ENCODE peak calls at places on chromosomes 13 and 19, in six cellular contexts. C, J, I, H, F and K are unnamed samples.

GRCh38 chr13:89900104-89900760 is 1447.3 kb upstream of the MIR17HG start:
- DNase-seq in C (no peak), J (no peak), F (no peak), H (no peak), I (no peak), K (no peak)

GRCh38 chr13:35293579-35293978 is 182.9 kb downstream of the MAB21L1 start:
- DNase-seq in H (peak), I (no peak), C (no peak), F (no peak), J (no peak), K (no peak)

GRCh38 chr13:49585220-49586157 is at the start of gene RCBTB1:
- DNase-seq in J (peak), C (peak), F (peak), H (no peak), I (peak), K (peak)

GRCh38 chr13:106533940-106534843 is 1.3 kb downstream of the EFNB2 start:
- DNase-seq in C (peak), F (peak), J (peak), H (no peak), I (peak), K (peak)

GRCh38 chr13:38308736-38309135 is 40.9 kb upstream of the UFM1 start:
- DNase-seq in H (peak), J (no peak), C (no peak), I (no peak), F (peak), K (no peak)

GRCh38 chr13:41505209-41505835 is 48.0 kb downstream of the RGCC start:
- DNase-seq in J (no peak), F (no peak), I (no peak), C (no peak), H (peak), K (no peak)

GRCh38 chr19:10430505-10431253 is 10.3 kb downstream of the PDE4A start:
- DNase-seq in H (no peak), F (peak), I (peak), J (peak), C (peak), K (no peak)

GRCh38 chr19:18611327-18612050 is 1.2 kb upstream of the TMEM59L start:
- DNase-seq in F (no peak), J (no peak), I (no peak), C (peak), H (no peak), K (no peak)

GRCh38 chr13:37457594-37457993 is 141.0 kb downstream of the POSTN start:
- DNase-seq in J (no peak), I (no peak), F (no peak), C (no peak), H (no peak), K (no peak)

GRCh38 chr13:36712785-36713184 is 39.0 kb downstream of the SERTM1 start:
- DNase-seq in H (no peak), I (no peak), J (no peak), C (no peak), F (no peak), K (no peak)

GRCh38 chr19:33242129-33242528 is 16.5 kb upstream of the SLC7A10 start:
- DNase-seq in H (no peak), C (no peak), J (no peak), F (no peak), I (no peak), K (no peak)

GRCh38 chr19:39996218-39996810 is 546 bp upstream of the ZNF546 start:
- DNase-seq in C (no peak), F (peak), I (peak), J (no peak), H (no peak), K (peak)

GRCh38 chr13:27079421-27079958 is 92.1 kb downstream of the USP12 start:
- DNase-seq in H (peak), I (no peak), F (no peak), C (peak), J (no peak), K (no peak)

GRCh38 chr13:100627142-100627541 is 38.6 kb upstream of the GGACT start:
- DNase-seq in F (no peak), H (no peak), C (no peak), I (no peak), J (no peak), K (no peak)

GRCh38 chr19:38229585-38230073 is 5.6 kb upstream of the DPF1 start:
- DNase-seq in H (no peak), I (peak), C (peak), J (peak), F (no peak), K (peak)
- TF ChIP-seq CTCF in H (peak), I (no peak), C (no peak), J (no peak), F (no peak), K (no peak)

GRCh38 chr19:6766357-6767080 is 716 bp downstream of the SH2D3A start:
- DNase-seq in F (no peak), C (no peak), I (no peak), H (no peak), J (no peak), K (no peak)
- TF ChIP-seq CTCF in F (no peak), C (no peak), I (no peak), H (no peak), J (no peak), K (no peak)

GRCh38 chr19:17327068-17327653 is 7.5 kb downstream of the ANO8 start:
- DNase-seq in F (no peak), H (no peak), C (no peak), I (no peak), J (no peak), K (no peak)

GRCh38 chr19:17329061-17329767 is 5.4 kb downstream of the ANO8 start:
- DNase-seq in I (no peak), C (peak), F (no peak), H (no peak), J (no peak), K (no peak)

GRCh38 chr19:17328517-17329060 is 6.1 kb downstream of the ANO8 start:
- DNase-seq in H (no peak), C (peak), F (no peak), I (no peak), J (no peak), K (peak)

GRCh38 chr19:17326595-17326966 is 8.1 kb downstream of the ANO8 start:
- DNase-seq in H (no peak), J (no peak), F (peak), I (no peak), C (no peak), K (no peak)

DNA sequence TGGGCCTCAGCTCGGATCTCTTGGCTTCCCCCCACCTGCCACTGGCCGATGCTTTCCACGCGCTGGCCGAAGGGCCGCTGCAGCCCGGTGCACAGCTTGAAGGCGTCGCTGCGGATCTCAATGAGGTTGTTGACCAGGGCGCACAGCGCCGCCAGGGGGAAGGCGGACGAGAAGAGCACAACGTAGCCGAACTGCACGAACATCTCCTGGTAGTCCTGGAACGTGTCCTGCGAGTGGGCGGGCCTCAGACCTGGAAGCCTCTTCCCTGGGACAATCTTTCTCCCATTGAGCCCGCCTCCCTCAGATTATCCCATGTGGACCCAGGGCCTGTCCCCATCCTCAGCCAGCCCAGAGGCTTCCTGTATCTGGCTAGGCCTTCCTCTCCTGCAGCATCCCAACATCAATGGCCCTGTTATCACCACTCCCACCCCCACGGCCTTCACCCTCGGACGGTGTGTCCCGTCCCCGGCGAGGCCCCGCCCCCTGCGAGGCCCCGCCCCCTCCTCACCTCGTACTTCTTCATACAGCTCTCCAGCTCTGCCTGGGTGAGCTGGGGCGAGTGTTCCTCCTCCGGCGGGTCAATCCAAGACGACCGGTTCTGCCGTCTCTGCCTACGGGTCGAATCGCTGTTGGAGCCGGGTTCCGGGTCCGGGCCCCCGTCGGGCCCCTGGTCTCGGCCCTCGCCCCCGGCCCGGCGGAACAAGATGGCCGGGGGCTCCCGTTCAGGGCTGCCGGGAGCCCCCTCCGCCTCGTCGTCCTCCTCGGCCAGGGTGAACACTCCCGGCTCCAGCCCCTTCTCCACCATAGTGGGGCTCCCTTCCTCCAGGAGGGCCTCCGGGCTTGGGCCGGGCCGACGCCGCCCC is 6.8 kb downstream of the ANO8 start:
- DNase-seq in C (peak), J (peak), I (peak), F (peak), H (no peak), K (peak)
- TF ChIP-seq CTCF in C (peak), J (no peak), I (peak), F (peak), H (no peak), K (peak)

GRCh38 chr19:11530432-11530831 is 1.5 kb upstream of the ECSIT start:
- DNase-seq in C (peak), J (peak), I (peak), F (peak), H (no peak), K (peak)
- TF ChIP-seq CTCF in C (no peak), J (no peak), I (peak), F (no peak), H (peak), K (no peak)

DNA sequence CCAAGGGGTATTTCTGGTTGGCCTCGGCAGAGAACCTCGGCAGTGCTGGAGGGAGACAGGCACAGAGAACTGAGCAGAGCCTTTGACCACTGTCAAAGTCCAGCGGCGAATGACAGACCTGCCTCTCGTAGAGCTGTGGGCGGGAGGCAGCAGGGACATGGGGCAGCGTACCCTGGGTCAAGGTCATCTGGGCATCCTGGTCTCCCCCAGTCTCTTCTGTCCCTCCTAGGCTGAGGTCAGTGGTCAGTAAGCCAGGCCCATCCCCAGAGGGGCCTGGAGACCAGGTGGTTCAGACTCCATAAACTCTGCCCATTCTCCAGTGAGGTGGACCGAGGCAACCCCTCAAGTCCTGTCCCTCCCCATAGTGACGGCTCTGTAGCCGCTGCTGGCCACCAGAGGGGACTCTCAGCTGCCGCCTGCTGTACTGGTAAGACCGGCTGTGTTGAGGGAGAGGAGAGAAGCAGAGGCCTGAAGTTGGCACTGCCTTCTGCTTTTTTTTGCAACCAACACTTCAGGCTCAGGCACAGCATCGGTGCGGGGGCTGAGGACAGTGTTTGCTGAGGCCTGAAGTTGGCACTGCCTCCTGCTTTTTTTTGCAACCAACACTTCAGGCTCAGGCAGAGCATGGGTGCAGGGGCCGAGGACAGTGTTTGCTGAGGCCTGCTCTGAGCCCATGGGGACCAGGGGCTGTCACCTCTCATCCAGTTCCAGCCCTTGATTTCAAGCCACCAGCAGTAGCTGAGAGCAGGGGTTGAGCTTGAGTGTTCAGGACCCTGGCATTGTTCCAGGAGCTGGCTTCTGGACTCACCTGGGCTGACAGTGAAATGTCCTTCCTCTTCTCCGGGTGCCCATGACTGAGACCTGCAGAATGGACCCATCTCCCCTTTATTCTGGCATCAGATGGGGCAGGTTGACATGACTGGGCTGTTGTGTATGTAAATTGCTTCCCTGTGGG is at the start of gene PGLYRP2:
- DNase-seq in F (peak), J (peak), C (peak), H (no peak), I (no peak), K (no peak)
- TF ChIP-seq CTCF in F (peak), J (no peak), C (no peak), H (no peak), I (no peak), K (no peak)

DNA sequence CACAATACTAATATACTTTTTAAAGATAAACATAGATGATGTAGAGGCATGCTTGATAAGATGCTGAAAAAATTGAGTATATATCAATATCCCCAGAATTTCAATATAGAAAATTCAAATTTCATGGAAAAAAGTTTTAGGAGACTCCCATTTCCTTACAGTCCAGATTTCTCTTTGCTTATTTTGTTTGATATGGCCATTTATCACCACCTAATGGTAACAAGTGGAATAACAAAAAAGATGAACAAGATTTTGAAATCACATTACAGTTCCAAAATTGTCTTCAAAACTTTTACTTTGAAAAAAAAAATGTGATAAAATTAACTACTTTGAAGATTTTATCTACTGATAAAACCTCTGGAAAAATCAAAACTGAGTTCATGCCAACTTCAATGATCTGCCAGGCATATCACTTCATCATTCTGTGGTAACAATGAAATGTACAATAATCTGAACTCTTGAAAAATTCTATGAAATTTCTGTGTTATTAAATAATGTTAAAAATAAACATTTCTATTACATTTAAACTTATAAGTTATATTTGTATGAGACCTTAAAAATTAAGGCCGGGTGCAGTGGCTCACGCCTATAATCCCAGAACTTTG is 17.5 kb downstream of the MIPEP start:
- DNase-seq in H (no peak), C (no peak), I (no peak), F (no peak), J (no peak), K (no peak)
- TF ChIP-seq CTCF in H (no peak), C (peak), I (peak), F (peak), J (peak), K (peak)

DNA sequence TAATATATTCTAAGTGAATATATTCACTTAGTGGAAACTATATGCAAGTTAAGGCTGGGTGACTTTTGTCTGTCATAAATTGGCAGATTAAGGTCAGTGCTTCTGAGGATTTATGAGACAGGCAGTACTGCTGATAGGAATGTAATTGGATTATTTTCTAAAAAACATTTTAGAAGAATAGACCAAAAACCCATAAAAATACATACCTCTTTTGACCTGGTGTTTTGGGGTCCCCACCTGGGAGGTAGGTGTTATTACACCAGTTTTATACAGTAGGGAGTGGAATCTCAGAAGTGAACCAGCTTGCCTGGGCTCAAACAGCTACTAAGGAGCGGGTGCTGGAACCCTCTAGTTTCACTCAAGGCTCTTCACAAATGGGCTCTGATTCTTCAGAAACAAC is 25.3 kb downstream of the COG3 start:
- DNase-seq in F (no peak), J (no peak), I (no peak), C (no peak), H (no peak), K (no peak)
- TF ChIP-seq CTCF in F (peak), J (no peak), I (peak), C (no peak), H (no peak), K (no peak)

DNA sequence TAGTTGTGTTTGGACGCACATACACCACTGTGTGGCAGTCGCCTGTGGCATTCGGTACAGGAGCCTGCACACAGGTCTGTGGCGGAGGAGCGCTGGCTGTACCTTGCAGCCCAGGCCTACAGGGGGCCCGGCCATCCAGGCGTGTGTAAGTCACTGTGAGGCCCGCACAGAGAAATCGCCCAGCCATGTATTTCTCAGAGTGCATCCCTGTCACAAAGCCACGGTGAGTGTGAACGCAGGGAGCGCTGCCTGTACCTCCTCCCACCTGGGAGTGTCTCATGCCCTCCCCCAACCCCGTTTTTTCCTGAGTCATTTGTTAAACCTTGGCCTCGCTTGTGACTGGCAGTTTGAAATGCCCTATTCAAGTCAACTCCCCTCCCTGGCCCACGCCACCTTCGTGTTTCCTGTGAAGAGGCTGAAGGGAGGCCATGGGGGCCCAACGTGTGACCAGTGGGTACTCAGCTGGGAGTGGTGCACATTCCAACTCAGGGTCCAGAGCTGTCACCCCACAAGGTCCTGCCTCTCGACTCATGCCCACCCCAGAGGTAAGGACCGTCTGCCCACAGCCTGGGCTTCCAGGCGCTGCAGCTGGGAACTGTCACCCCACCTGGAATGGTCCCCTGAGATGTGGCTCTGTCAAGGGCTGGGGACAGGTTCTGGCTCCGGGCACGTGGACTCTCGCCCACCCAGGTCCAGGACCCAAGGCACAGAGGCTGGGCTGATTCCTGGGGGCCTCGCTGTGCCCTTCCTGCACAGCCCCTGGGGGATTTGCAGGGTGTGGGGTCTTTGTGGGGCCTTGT is 11.6 kb upstream of the RASA3 start:
- DNase-seq in H (no peak), J (no peak), I (no peak), C (peak), F (no peak), K (peak)
- TF ChIP-seq CTCF in H (peak), J (no peak), I (no peak), C (no peak), F (peak), K (peak)